ENCODE peak calls at places on chromosomes 13 and 19, in seven cellular contexts. One of them, this sample, is unnamed.

GRCh38 chr13:35549481-35549880 is 73.0 kb upstream of the MAB21L1 start:
- DNase-seq in GM19239: no peak
- DNase-seq in DMS53: peak; percentile 79
- DNase-seq in Calu3: peak; percentile 10
- DNase-seq in GM23248: peak; percentile 64
- DNase-seq in tibial artery: no peak
- DNase-seq in NCI-H1048: no peak
- DNase-seq in this sample: no peak

GRCh38 chr19:56119585-56119978 is 1.5 kb downstream of the ZNF787 start:
- DNase-seq in DMS53: peak; percentile 18
- DNase-seq in GM23248: peak; percentile 71
- DNase-seq in tibial artery: no peak
- DNase-seq in GM19239: no peak
- DNase-seq in NCI-H1048: no peak
- DNase-seq in Calu3: peak; percentile 35
- DNase-seq in this sample: peak; percentile 76

GRCh38 chr13:111281751-111282311 is 38.6 kb upstream of the TEX29 start:
- DNase-seq in GM23248: peak; percentile 63
- DNase-seq in Calu3: no peak
- DNase-seq in NCI-H1048: no peak
- DNase-seq in tibial artery: no peak
- DNase-seq in DMS53: no peak
- DNase-seq in GM19239: no peak
- DNase-seq in this sample: no peak

GRCh38 chr19:40141546-40141945 is 49.7 kb upstream of the MAP3K10 start:
- DNase-seq in DMS53: no peak
- DNase-seq in GM23248: no peak
- DNase-seq in Calu3: no peak
- DNase-seq in GM19239: no peak
- DNase-seq in NCI-H1048: no peak
- DNase-seq in tibial artery: no peak
- DNase-seq in this sample: no peak

GRCh38 chr19:42596391-42597071 is 1.8 kb upstream of the CEACAM8 start:
- DNase-seq in Calu3: peak; percentile 68
- DNase-seq in GM19239: no peak
- DNase-seq in NCI-H1048: no peak
- DNase-seq in DMS53: peak; percentile 35
- DNase-seq in GM23248: peak; percentile 36
- DNase-seq in tibial artery: no peak
- DNase-seq in this sample: peak; percentile 58

GRCh38 chr19:41356984-41357739 is 3.4 kb upstream of the TGFB1 start:
- DNase-seq in Calu3: no peak
- DNase-seq in NCI-H1048: no peak
- DNase-seq in GM19239: no peak
- DNase-seq in tibial artery: no peak
- DNase-seq in GM23248: no peak
- DNase-seq in DMS53: no peak
- DNase-seq in this sample: no peak

GRCh38 chr19:48750771-48751504 is 1.5 kb downstream of the FUT1 start:
- DNase-seq in tibial artery: no peak
- DNase-seq in GM23248: no peak
- DNase-seq in GM19239: no peak
- DNase-seq in Calu3: no peak
- DNase-seq in DMS53: no peak
- DNase-seq in NCI-H1048: no peak
- DNase-seq in this sample: no peak

GRCh38 chr19:1967087-1967608 is 26.2 kb downstream of the CSNK1G2 start:
- DNase-seq in Calu3: no peak
- DNase-seq in GM19239: no peak
- DNase-seq in NCI-H1048: no peak
- DNase-seq in DMS53: no peak
- DNase-seq in GM23248: no peak
- DNase-seq in tibial artery: no peak
- DNase-seq in this sample: no peak

GRCh38 chr19:6214881-6215541 is 64.8 kb downstream of the MLLT1 start:
- DNase-seq in Calu3: no peak
- DNase-seq in GM19239: no peak
- DNase-seq in tibial artery: no peak
- DNase-seq in GM23248: no peak
- DNase-seq in NCI-H1048: no peak
- DNase-seq in DMS53: no peak
- DNase-seq in this sample: peak; percentile 60

GRCh38 chr19:35937345-35938281 is 1.4 kb downstream of the LRFN3 start:
- DNase-seq in Calu3: no peak
- DNase-seq in GM19239: no peak
- DNase-seq in DMS53: peak; percentile 51
- DNase-seq in tibial artery: no peak
- DNase-seq in GM23248: peak; percentile 18
- DNase-seq in NCI-H1048: no peak
- DNase-seq in this sample: peak; percentile 58

GRCh38 chr13:113743366-113744195 is 15.4 kb upstream of the TMEM255B start:
- DNase-seq in tibial artery: no peak
- DNase-seq in GM23248: no peak
- DNase-seq in GM19239: no peak
- DNase-seq in DMS53: no peak
- DNase-seq in Calu3: no peak
- DNase-seq in NCI-H1048: no peak
- DNase-seq in this sample: no peak

This sample was measured in trophoblast cell.